ENCODE peak calls at places on chromosomes 6 and 20, in six cellular contexts. N is MM.1S, G is neural progenitor cell, W is PC-3, O is SK-N-SH, M is HCT116. Y is an unnamed sample.

GRCh38 chr6:155171109-155171746 is 92.6 kb upstream of the CLDN20 start:
- DNase-seq in N (no peak), G (no peak), W (peak), O (no peak), M (peak), Y (peak)

GRCh38 chr6:74768120-74768519 is 437.7 kb downstream of the COL12A1 start:
- DNase-seq in N (no peak), G (no peak), W (no peak), O (no peak), M (no peak), Y (peak)

GRCh38 chr6:137873273-137873762 is 6.3 kb downstream of the TNFAIP3 start:
- DNase-seq in N (no peak), G (no peak), W (peak), O (no peak), M (no peak), Y (peak)

GRCh38 chr6:32944265-32944664 is 3.4 kb upstream of the HLA-DMB start:
- DNase-seq in N (peak), G (no peak), W (no peak), O (no peak), M (no peak), Y (no peak)

GRCh38 chr20:49813305-49813974 is 812 bp downstream of the SLC9A8 start:
- DNase-seq in N (no peak), G (no peak), W (no peak), O (no peak), M (no peak), Y (no peak)

GRCh38 chr6:163816441-163816840 is 401.9 kb downstream of the QKI start:
- DNase-seq in N (no peak), G (no peak), W (no peak), O (no peak), M (no peak), Y (no peak)

GRCh38 chr6:9921366-9921765 is 493.5 kb downstream of the TFAP2A start:
- DNase-seq in N (no peak), G (no peak), W (peak), O (no peak), M (no peak), Y (peak)

GRCh38 chr6:151440930-151441329 is 11.0 kb downstream of the RMND1 start:
- DNase-seq in N (peak), G (no peak), W (no peak), O (no peak), M (no peak), Y (peak)

GRCh38 chr6:117542493-117542892 is 59.8 kb downstream of the GOPC start:
- DNase-seq in N (no peak), G (no peak), W (no peak), O (no peak), M (no peak), Y (no peak)

GRCh38 chr20:21510995-21511394 is 2.9 kb downstream of the NKX2-2 start:
- DNase-seq in N (no peak), G (no peak), W (no peak), O (no peak), M (no peak), Y (no peak)

GRCh38 chr20:49635171-49635570 is 67.2 kb upstream of the PTGIS start:
- DNase-seq in N (no peak), G (no peak), W (no peak), O (peak), M (no peak), Y (no peak)

GRCh38 chr6:44800171-44800671 is 412.7 kb downstream of the CDC5L start:
- DNase-seq in N (no peak), G (peak), W (peak), O (no peak), M (no peak), Y (peak)

GRCh38 chr6:95614094-95614493 is 36.8 kb downstream of the MANEA start:
- DNase-seq in N (no peak), G (no peak), W (peak), O (no peak), M (no peak), Y (peak)

GRCh38 chr6:159082039-159082815 is 37.4 kb upstream of the TAGAP start:
- DNase-seq in N (no peak), G (no peak), W (no peak), O (no peak), M (no peak), Y (no peak)

GRCh38 chr6:10555625-10556309 is 34.6 kb downstream of the GCNT2 start:
- DNase-seq in N (no peak), G (peak), W (no peak), O (peak), M (no peak), Y (peak)

GRCh38 chr6:11848852-11849731 is 70.5 kb upstream of the ADTRP start:
- DNase-seq in N (no peak), G (no peak), W (no peak), O (no peak), M (no peak), Y (peak)

GRCh38 chr20:23081263-23081811 is 4.8 kb downstream of the CD93 start:
- DNase-seq in N (no peak), G (no peak), W (no peak), O (no peak), M (no peak), Y (no peak)

GRCh38 chr20:50292324-50293243 is 102.0 kb downstream of the CEBPB start:
- DNase-seq in N (no peak), G (no peak), W (peak), O (no peak), M (no peak), Y (peak)

GRCh38 chr6:154504865-154505449 is 5.5 kb downstream of the CNKSR3 start:
- DNase-seq in N (no peak), G (no peak), W (no peak), O (no peak), M (no peak), Y (no peak)

GRCh38 chr6:34745277-34746103 is 11.8 kb upstream of the SNRPC start:
- DNase-seq in N (no peak), G (no peak), W (peak), O (no peak), M (no peak), Y (peak)

GRCh38 chr6:107629545-107630147 is 139.7 kb downstream of the SOBP start:
- DNase-seq in N (no peak), G (no peak), W (no peak), O (peak), M (no peak), Y (no peak)

GRCh38 chr6:41718828-41719227 is 16.6 kb downstream of the TFEB start:
- DNase-seq in N (no peak), G (no peak), W (no peak), O (no peak), M (no peak), Y (no peak)

GRCh38 chr6:219019-219570 is 73.2 kb upstream of the DUSP22 start:
- DNase-seq in N (no peak), G (peak), W (no peak), O (no peak), M (no peak), Y (no peak)

GRCh38 chr6:135675026-135675425 is 176.5 kb upstream of the PDE7B start:
- DNase-seq in N (no peak), G (no peak), W (no peak), O (no peak), M (no peak), Y (no peak)

GRCh38 chr6:107820571-107821261 is 3.4 kb downstream of the SCML4 start:
- DNase-seq in N (no peak), G (peak), W (no peak), O (peak), M (no peak), Y (peak)

GRCh38 chr20:49186535-49187329 is 1.4 kb downstream of the STAU1 start:
- DNase-seq in N (peak), G (peak), W (peak), O (peak), M (no peak), Y (peak)

GRCh38 chr6:85250586-85251216 is 199.2 kb upstream of the NT5E start:
- DNase-seq in N (no peak), G (no peak), W (no peak), O (no peak), M (no peak), Y (peak)

GRCh38 chr6:135419162-135419561 is 78.4 kb downstream of the AHI1 start:
- DNase-seq in N (no peak), G (no peak), W (no peak), O (no peak), M (no peak), Y (peak)

GRCh38 chr6:91781946-91782345 is 1195.1 kb upstream of the MAP3K7 start:
- DNase-seq in N (no peak), G (no peak), W (no peak), O (no peak), M (no peak), Y (no peak)

GRCh38 chr6:160789263-160790027 is 87.4 kb downstream of the PLG start:
- DNase-seq in N (no peak), G (no peak), W (no peak), O (no peak), M (no peak), Y (no peak)

GRCh38 chr20:13810446-13810845 is 25.6 kb downstream of the NDUFAF5 start:
- DNase-seq in N (no peak), G (no peak), W (no peak), O (no peak), M (no peak), Y (no peak)

GRCh38 chr6:131017962-131018361 is 45.1 kb downstream of the EPB41L2 start:
- DNase-seq in N (no peak), G (no peak), W (no peak), O (no peak), M (no peak), Y (no peak)

GRCh38 chr6:85641522-85641915 is 1.2 kb downstream of the SYNCRIP start:
- DNase-seq in N (peak), G (no peak), W (peak), O (no peak), M (no peak), Y (peak)

GRCh38 chr6:22363166-22363965 is 66.5 kb upstream of the PRL start:
- DNase-seq in N (no peak), G (no peak), W (peak), O (no peak), M (no peak), Y (no peak)

GRCh38 chr6:89267918-89268317 is 47.2 kb downstream of the GABRR2 start:
- DNase-seq in N (no peak), G (no peak), W (no peak), O (no peak), M (no peak), Y (no peak)

GRCh38 chr20:6829510-6830116 is 62.1 kb downstream of the BMP2 start:
- DNase-seq in N (peak), G (peak), W (no peak), O (no peak), M (no peak), Y (peak)

GRCh38 chr6:125584468-125584939 is 164.9 kb upstream of the HEY2 start:
- DNase-seq in N (no peak), G (peak), W (peak), O (no peak), M (no peak), Y (no peak)

GRCh38 chr6:25354078-25354940 is 75.1 kb downstream of the CARMIL1 start:
- DNase-seq in N (no peak), G (no peak), W (no peak), O (no peak), M (no peak), Y (peak)

GRCh38 chr6:93784794-93785757 is 365.7 kb upstream of the EPHA7 start:
- DNase-seq in N (no peak), G (peak), W (peak), O (no peak), M (no peak), Y (peak)
- H3K9ac ChIP-seq in N (no peak), G (no peak), W (peak), O (no peak), M (no peak), Y (peak)

GRCh38 chr6:30113843-30114242 is 953 bp upstream of the TRIM31 start:
- DNase-seq in N (no peak), G (no peak), W (no peak), O (no peak), M (no peak), Y (no peak)

GRCh38 chr6:30111266-30111856 is 1.5 kb downstream of the TRIM31 start:
- DNase-seq in N (no peak), G (no peak), W (no peak), O (no peak), M (no peak), Y (no peak)

GRCh38 chr6:30116724-30117123 is 3.8 kb upstream of the TRIM31 start:
- DNase-seq in N (no peak), G (no peak), W (no peak), O (no peak), M (no peak), Y (no peak)

GRCh38 chr6:30113377-30113759 is 478 bp upstream of the TRIM31 start:
- DNase-seq in N (no peak), G (no peak), W (no peak), O (no peak), M (no peak), Y (no peak)

DNA sequence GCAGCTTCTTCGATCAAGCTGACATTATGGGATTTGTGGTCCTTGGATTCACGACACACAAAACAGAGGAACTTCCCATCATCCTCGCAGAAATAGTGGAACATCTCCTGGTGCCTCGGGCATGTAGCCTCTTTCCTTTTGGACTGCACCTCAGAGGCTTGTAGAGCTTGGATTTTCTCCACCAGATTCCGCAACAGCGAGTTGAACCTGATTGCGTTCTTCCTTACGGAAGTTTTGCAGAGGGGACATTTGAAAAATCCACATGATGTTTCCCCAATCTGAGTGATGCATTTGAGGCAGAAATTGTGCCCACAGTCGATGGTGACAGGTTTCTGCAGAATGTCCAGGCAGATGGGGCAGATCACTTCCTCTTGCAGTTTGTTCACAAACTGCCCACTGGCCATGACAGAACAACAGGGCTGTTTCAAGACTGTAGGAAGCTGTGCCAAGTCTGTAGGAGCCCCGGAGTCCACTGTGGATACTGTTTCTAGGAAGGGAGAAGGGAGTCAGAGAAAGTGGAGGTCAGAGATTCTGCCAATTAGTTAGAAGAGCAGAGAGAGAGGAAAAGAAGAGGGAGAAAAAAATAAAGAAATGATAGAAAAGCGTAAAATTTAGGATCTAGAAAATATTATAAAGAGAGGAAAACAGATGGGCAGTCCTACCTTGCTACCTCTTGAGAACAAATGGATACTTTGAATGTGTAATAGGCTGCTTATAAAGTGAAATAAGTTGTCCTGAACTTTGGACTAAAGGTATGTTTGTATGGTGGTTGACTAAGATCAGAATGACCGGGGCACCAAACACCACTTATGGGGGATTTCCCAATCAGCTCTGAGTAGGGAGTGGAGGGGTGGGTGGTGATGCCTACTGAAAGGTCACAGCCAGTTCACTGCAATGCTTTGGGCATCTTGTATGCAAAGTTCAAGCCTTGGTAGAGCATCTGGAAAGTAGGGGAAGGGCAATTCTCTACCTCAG is at the start of gene TRIM31:
- DNase-seq in N (peak), G (no peak), W (peak), O (no peak), M (no peak), Y (no peak)
- H3K4me3 ChIP-seq in N (no peak), G (no peak), W (no peak), O (no peak), M (no peak), Y (no peak)

DNA sequence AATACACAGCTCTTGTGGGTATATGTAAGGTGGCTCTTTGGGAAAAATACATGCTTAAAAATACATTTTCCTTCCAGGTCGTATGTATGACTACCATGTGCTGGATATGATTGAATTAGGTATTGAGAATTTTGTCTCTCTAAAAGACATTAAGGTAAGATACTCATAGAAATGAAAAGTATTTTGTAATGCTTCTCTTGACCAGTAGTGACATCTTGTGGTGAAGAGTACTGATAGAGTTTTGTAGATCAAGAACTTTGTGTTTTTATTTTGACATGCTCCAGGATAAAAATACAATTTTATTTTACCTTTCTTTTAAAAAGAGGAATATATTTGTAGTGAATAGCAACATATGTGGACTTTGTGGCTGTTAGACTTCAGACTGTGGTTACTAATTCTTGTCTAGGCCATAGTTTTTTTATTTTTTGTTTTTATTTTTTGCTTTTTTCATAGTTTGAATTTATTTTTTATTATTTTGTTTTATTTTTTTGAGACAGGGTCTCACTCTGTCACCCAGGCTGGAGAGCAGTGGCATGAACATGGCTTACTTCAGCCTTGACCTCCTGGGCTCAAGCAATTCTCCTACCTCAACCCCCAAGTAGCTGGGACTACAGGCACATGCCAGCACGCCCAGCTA is 17.9 kb downstream of the RPF2 start:
- DNase-seq in N (no peak), G (peak), W (peak), O (no peak), M (no peak), Y (peak)
- TF ChIP-seq EZH2phosphoT487 in N (no peak), G (no peak), W (no peak), O (no peak), M (no peak), Y (no peak)

DNA sequence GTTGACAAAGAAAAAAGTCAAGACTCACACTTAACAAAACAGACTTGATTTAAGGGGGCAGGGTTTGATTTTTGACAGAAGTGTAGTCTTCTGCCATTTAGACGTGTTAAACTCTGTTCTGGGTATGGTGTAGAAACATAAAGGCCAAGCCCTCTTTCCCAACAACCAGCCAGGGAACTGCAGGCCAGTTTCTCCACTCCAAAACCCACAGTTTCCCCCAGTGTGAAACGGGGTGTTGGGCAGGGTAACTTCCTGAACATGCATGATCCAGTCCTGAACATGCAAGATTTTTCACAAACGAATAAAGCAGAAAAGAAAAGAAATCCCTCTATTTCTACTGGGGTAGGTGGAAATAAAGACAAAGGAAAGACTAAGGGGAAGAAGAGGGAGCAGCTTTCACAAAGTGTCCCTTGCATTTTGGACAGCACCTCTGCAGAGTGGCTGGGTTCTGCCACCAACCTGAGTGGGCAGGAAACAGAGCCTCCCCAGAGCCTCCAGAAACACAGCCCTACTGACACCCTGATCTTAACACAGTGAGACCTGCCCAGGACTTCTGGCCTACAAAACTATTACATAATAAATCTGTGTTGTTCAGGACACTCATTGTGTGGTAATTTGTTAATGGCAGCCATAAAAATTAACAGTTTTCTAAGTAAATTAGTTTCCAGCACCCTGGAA is 7.4 kb downstream of the APMAP start:
- DNase-seq in N (no peak), G (no peak), W (no peak), O (no peak), M (no peak), Y (no peak)
- H3K9ac ChIP-seq in N (no peak), G (no peak), W (no peak), O (no peak), M (no peak), Y (no peak)

GRCh38 chr20:14919473-14920157 is 582.2 kb upstream of the FLRT3 start:
- DNase-seq in N (no peak), G (peak), W (peak), O (no peak), M (peak), Y (peak)
- H3K4me3 ChIP-seq in N (no peak), G (no peak), W (peak), O (no peak), M (no peak), Y (no peak)

GRCh38 chr20:3013771-3014170 is 29.7 kb upstream of the GNRH2 start:
- DNase-seq in N (no peak), G (no peak), W (no peak), O (no peak), M (no peak), Y (no peak)

GRCh38 chr20:3011752-3012151 is 31.7 kb upstream of the GNRH2 start:
- DNase-seq in N (no peak), G (no peak), W (no peak), O (no peak), M (no peak), Y (no peak)

GRCh38 chr20:3010985-3011723 is 32.3 kb upstream of the GNRH2 start:
- DNase-seq in N (no peak), G (no peak), W (peak), O (no peak), M (no peak), Y (peak)
- TF ChIP-seq EZH2phosphoT487 in N (no peak), G (no peak), W (no peak), O (no peak), M (no peak), Y (no peak)

DNA sequence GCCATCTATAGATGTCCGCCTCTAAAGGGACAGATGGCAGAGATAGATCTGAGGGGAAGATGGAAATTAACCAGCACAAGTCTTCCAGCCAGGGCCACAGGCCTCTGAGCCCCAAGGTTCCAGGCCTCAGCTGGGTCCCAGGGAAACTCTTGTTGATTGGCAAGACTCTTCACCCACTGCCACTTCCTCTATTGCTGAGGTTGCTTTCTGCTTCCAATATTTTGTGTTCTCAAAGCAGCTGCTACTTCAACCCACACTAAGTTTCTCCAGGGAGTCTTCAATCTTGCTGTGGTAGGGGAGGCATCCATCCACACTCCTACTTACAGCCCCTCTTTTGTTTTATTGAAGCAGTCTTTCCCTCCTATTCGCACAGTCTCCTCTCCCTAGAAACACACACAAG is 36.4 kb upstream of the SASH1 start:
- DNase-seq in N (no peak), G (no peak), W (no peak), O (no peak), M (no peak), Y (no peak)
- H3K9ac ChIP-seq in N (no peak), G (no peak), W (no peak), O (no peak), M (no peak), Y (no peak)

Y was measured in GM23248.